ENCODE peak calls at places on chromosomes 2 and 18, in nine cellular contexts. One of them, this sample, is unnamed.

GRCh38 chr2:3519255-3520190 is at the start of gene ADI1:
- DNase-seq in cardiac fibroblast: peak; percentile 81
- DNase-seq in HCT116: peak; percentile 57
- DNase-seq in GM23338: peak; percentile 84
- DNase-seq in cardiac muscle cell: peak; percentile 85
- DNase-seq in AG10803: peak; percentile 70
- DNase-seq in endodermal cell: peak; percentile 94
- DNase-seq in nephron progenitor cell: no peak
- DNase-seq in transverse colon: peak; percentile 87
- DNase-seq in this sample: peak; percentile 94

GRCh38 chr18:74880706-74881289 is 283.1 kb downstream of the ZNF407 start:
- DNase-seq in endodermal cell: no peak
- DNase-seq in cardiac fibroblast: no peak
- DNase-seq in cardiac muscle cell: no peak
- DNase-seq in HCT116: no peak
- DNase-seq in nephron progenitor cell: no peak
- DNase-seq in GM23338: no peak
- DNase-seq in transverse colon: no peak
- DNase-seq in AG10803: no peak
- DNase-seq in this sample: no peak

GRCh38 chr2:222013889-222014288 is 284.9 kb downstream of the PAX3 start:
- DNase-seq in HCT116: no peak
- DNase-seq in endodermal cell: no peak
- DNase-seq in GM23338: no peak
- DNase-seq in cardiac muscle cell: no peak
- DNase-seq in transverse colon: no peak
- DNase-seq in nephron progenitor cell: no peak
- DNase-seq in cardiac fibroblast: no peak
- DNase-seq in AG10803: no peak
- DNase-seq in this sample: no peak

GRCh38 chr18:50649821-50650220 is 89.9 kb downstream of the MAPK4 start:
- DNase-seq in endodermal cell: no peak
- DNase-seq in HCT116: no peak
- DNase-seq in nephron progenitor cell: no peak
- DNase-seq in GM23338: no peak
- DNase-seq in cardiac fibroblast: peak; percentile 10
- DNase-seq in AG10803: peak; percentile 17
- DNase-seq in cardiac muscle cell: peak; percentile 96
- DNase-seq in transverse colon: peak; percentile 54
- DNase-seq in this sample: no peak

GRCh38 chr2:172109670-172110421 is 7.1 kb upstream of the DLX2 start:
- DNase-seq in AG10803: no peak
- DNase-seq in nephron progenitor cell: peak; percentile 16
- DNase-seq in HCT116: no peak
- DNase-seq in cardiac muscle cell: no peak
- DNase-seq in cardiac fibroblast: no peak
- DNase-seq in transverse colon: no peak
- DNase-seq in endodermal cell: peak; percentile 58
- DNase-seq in GM23338: peak; percentile 56
- DNase-seq in this sample: no peak

GRCh38 chr2:220434365-220434764 is 806.9 kb downstream of the SLC4A3 start:
- DNase-seq in HCT116: no peak
- DNase-seq in cardiac muscle cell: peak; percentile 54
- DNase-seq in endodermal cell: no peak
- DNase-seq in cardiac fibroblast: peak; percentile 40
- DNase-seq in GM23338: no peak
- DNase-seq in nephron progenitor cell: no peak
- DNase-seq in transverse colon: no peak
- DNase-seq in AG10803: no peak
- DNase-seq in this sample: no peak

GRCh38 chr2:100615471-100615870 is 52.7 kb downstream of the PDCL3 start:
- DNase-seq in cardiac muscle cell: no peak
- DNase-seq in HCT116: no peak
- DNase-seq in cardiac fibroblast: no peak
- DNase-seq in transverse colon: no peak
- DNase-seq in AG10803: no peak
- DNase-seq in endodermal cell: no peak
- DNase-seq in GM23338: no peak
- DNase-seq in nephron progenitor cell: no peak
- DNase-seq in this sample: no peak

GRCh38 chr2:171531836-171532450 is 9.7 kb downstream of the CYBRD1 start:
- DNase-seq in GM23338: no peak
- DNase-seq in cardiac fibroblast: peak; percentile 41
- DNase-seq in HCT116: no peak
- DNase-seq in nephron progenitor cell: no peak
- DNase-seq in AG10803: no peak
- DNase-seq in endodermal cell: no peak
- DNase-seq in transverse colon: no peak
- DNase-seq in cardiac muscle cell: no peak
- DNase-seq in this sample: no peak

GRCh38 chr18:34818069-34818468 is 108.0 kb downstream of the DTNA start:
- DNase-seq in transverse colon: no peak
- DNase-seq in GM23338: no peak
- DNase-seq in nephron progenitor cell: no peak
- DNase-seq in endodermal cell: no peak
- DNase-seq in cardiac fibroblast: no peak
- DNase-seq in HCT116: no peak
- DNase-seq in AG10803: no peak
- DNase-seq in cardiac muscle cell: no peak
- DNase-seq in this sample: no peak

GRCh38 chr18:34820360-34820759 is 110.3 kb downstream of the DTNA start:
- DNase-seq in nephron progenitor cell: no peak
- DNase-seq in cardiac fibroblast: no peak
- DNase-seq in GM23338: peak; percentile 54
- DNase-seq in transverse colon: no peak
- DNase-seq in AG10803: no peak
- DNase-seq in HCT116: no peak
- DNase-seq in endodermal cell: no peak
- DNase-seq in cardiac muscle cell: no peak
- DNase-seq in this sample: no peak

GRCh38 chr18:34816183-34816582 is 106.1 kb downstream of the DTNA start:
- DNase-seq in cardiac muscle cell: no peak
- DNase-seq in GM23338: no peak
- DNase-seq in nephron progenitor cell: no peak
- DNase-seq in AG10803: no peak
- DNase-seq in transverse colon: no peak
- DNase-seq in cardiac fibroblast: no peak
- DNase-seq in HCT116: no peak
- DNase-seq in endodermal cell: no peak
- DNase-seq in this sample: no peak

GRCh38 chr18:34817636-34818035 is 107.5 kb downstream of the DTNA start:
- DNase-seq in transverse colon: no peak
- DNase-seq in nephron progenitor cell: no peak
- DNase-seq in HCT116: no peak
- DNase-seq in GM23338: no peak
- DNase-seq in endodermal cell: no peak
- DNase-seq in cardiac fibroblast: no peak
- DNase-seq in AG10803: no peak
- DNase-seq in cardiac muscle cell: no peak
- DNase-seq in this sample: no peak

DNA sequence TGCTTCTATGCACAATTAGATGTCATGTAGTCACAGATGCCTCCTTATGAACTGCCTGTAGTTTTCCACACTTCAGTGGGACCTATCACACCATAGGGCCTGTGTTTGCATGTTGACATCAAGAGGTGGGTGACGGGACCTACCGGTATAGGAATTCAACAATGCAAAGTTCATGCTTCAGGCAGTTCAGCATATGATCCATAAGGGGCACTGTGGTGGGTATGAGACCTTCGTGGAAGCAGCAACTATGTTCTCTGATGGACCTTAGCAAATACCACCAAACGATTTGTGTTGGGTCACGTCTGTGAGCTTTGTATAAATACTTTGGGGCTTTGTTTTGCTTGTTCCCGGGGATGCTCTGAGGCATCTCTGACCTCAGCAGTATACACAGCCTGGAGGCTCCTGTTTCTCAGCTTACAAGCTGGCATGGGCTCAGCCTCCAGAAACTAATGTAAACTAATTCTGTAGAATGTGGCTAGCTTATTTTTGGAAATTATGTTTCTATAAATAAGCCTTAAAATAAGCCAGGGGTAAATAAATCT is 111.6 kb downstream of the DTNA start:
- DNase-seq in AG10803: no peak
- DNase-seq in nephron progenitor cell: no peak
- DNase-seq in cardiac muscle cell: no peak
- DNase-seq in GM23338: peak; percentile 55
- DNase-seq in endodermal cell: peak; percentile 50
- DNase-seq in cardiac fibroblast: no peak
- DNase-seq in transverse colon: no peak
- DNase-seq in HCT116: no peak
- DNase-seq in this sample: no peak
- TF ChIP-seq CTCF in AG10803: no peak
- TF ChIP-seq CTCF in nephron progenitor cell: no peak
- TF ChIP-seq CTCF in cardiac muscle cell: no peak
- TF ChIP-seq CTCF in GM23338: peak; percentile 15
- TF ChIP-seq CTCF in endodermal cell: peak; percentile 54
- TF ChIP-seq CTCF in cardiac fibroblast: no peak
- TF ChIP-seq CTCF in transverse colon: no peak
- TF ChIP-seq CTCF in HCT116: peak; percentile 28
- TF ChIP-seq CTCF in this sample: peak; percentile 39

DNA sequence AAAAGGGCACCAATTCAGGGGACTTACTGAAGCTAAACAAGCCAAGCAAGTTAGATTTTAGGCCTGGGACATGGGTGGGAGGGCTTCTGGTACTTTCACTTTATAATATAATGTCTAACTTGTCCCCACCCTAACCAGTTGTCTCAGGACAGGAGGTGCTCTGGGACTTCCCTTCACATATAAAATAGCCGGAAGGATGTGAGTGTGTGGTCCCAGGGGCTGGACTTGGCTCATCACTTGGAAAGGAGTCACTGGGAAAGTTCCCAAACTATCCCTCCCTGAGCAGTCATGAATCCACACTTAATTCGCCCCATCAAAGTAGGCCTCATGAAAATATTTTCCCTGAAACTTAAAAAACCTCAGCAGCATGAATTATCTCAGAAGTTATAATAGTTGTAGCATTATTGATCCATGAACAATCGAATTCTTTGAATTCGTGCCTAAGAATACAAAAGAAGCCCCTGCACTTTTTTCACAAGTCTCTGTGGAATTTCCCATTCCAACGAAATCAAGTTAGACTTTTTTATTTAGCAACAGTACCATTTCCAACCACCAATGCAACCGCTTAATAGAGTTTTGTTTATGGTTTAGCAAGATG is 69.0 kb upstream of the SPTBN1 start:
- DNase-seq in GM23338: no peak
- DNase-seq in AG10803: peak; percentile 90
- DNase-seq in HCT116: no peak
- DNase-seq in cardiac fibroblast: peak; percentile 79
- DNase-seq in transverse colon: no peak
- DNase-seq in nephron progenitor cell: no peak
- DNase-seq in cardiac muscle cell: peak; percentile 69
- DNase-seq in endodermal cell: no peak
- DNase-seq in this sample: no peak
- TF ChIP-seq CTCF in GM23338: no peak
- TF ChIP-seq CTCF in AG10803: no peak
- TF ChIP-seq CTCF in HCT116: no peak
- TF ChIP-seq CTCF in cardiac fibroblast: no peak
- TF ChIP-seq CTCF in transverse colon: no peak
- TF ChIP-seq CTCF in nephron progenitor cell: no peak
- TF ChIP-seq CTCF in cardiac muscle cell: no peak
- TF ChIP-seq CTCF in endodermal cell: no peak
- TF ChIP-seq CTCF in this sample: no peak

GRCh38 chr2:180077295-180077906 is 70.3 kb upstream of the CWC22 start:
- DNase-seq in transverse colon: no peak
- DNase-seq in endodermal cell: no peak
- DNase-seq in nephron progenitor cell: no peak
- DNase-seq in cardiac fibroblast: peak; percentile 56
- DNase-seq in GM23338: peak; percentile 48
- DNase-seq in AG10803: peak; percentile 30
- DNase-seq in HCT116: peak; percentile 15
- DNase-seq in cardiac muscle cell: peak; percentile 49
- DNase-seq in this sample: no peak

GRCh38 chr2:180071797-180072196 is 64.7 kb upstream of the CWC22 start:
- DNase-seq in cardiac fibroblast: no peak
- DNase-seq in AG10803: no peak
- DNase-seq in endodermal cell: no peak
- DNase-seq in cardiac muscle cell: no peak
- DNase-seq in HCT116: no peak
- DNase-seq in nephron progenitor cell: no peak
- DNase-seq in transverse colon: no peak
- DNase-seq in GM23338: peak; percentile 38
- DNase-seq in this sample: no peak

DNA sequence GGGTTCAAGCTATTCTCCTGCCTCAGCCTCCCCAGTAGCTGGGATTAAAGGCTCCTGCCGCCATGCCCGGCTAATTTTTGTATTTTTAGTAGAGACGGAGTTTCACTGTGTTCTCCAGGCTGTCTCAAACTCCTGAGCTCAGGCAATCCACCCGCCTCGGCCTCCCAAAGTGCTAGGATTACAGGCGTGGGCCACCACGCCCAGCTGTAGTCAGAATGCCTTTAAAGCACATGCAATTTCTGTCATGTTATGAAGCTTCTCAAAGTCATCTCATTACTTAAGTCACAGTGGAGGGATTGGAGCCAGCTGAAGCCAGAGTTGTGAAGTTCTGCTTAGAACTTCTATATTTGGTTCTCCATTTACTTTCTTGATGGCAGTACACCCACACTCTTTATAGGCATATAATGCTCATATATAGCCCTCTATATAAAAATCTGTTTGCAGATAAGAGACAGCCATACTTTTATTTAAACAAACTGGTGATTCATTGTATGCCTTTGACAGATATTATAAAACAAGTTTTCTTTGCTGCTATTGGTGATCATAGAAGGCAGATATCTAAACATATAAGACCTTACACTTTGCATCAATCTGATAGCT is 68.8 kb upstream of the CWC22 start:
- DNase-seq in AG10803: no peak
- DNase-seq in cardiac fibroblast: no peak
- DNase-seq in cardiac muscle cell: no peak
- DNase-seq in nephron progenitor cell: no peak
- DNase-seq in HCT116: no peak
- DNase-seq in GM23338: no peak
- DNase-seq in endodermal cell: no peak
- DNase-seq in transverse colon: peak; percentile 64
- DNase-seq in this sample: no peak
- TF ChIP-seq CTCF in AG10803: no peak
- TF ChIP-seq CTCF in cardiac fibroblast: no peak
- TF ChIP-seq CTCF in cardiac muscle cell: no peak
- TF ChIP-seq CTCF in nephron progenitor cell: no peak
- TF ChIP-seq CTCF in HCT116: no peak
- TF ChIP-seq CTCF in GM23338: no peak
- TF ChIP-seq CTCF in endodermal cell: no peak
- TF ChIP-seq CTCF in transverse colon: no peak
- TF ChIP-seq CTCF in this sample: no peak

GRCh38 chr2:83970262-83970929 is 488.7 kb downstream of the SUCLG1 start:
- DNase-seq in AG10803: no peak
- DNase-seq in transverse colon: no peak
- DNase-seq in cardiac fibroblast: no peak
- DNase-seq in endodermal cell: peak; percentile 51
- DNase-seq in GM23338: no peak
- DNase-seq in HCT116: no peak
- DNase-seq in nephron progenitor cell: no peak
- DNase-seq in cardiac muscle cell: no peak
- DNase-seq in this sample: no peak

GRCh38 chr2:83969085-83969484 is 490.0 kb downstream of the SUCLG1 start:
- DNase-seq in GM23338: no peak
- DNase-seq in endodermal cell: no peak
- DNase-seq in cardiac fibroblast: no peak
- DNase-seq in cardiac muscle cell: no peak
- DNase-seq in HCT116: no peak
- DNase-seq in transverse colon: no peak
- DNase-seq in AG10803: no peak
- DNase-seq in nephron progenitor cell: no peak
- DNase-seq in this sample: no peak

GRCh38 chr2:83972123-83972522 is 487.0 kb downstream of the SUCLG1 start:
- DNase-seq in AG10803: no peak
- DNase-seq in GM23338: peak; percentile 14
- DNase-seq in cardiac fibroblast: no peak
- DNase-seq in nephron progenitor cell: no peak
- DNase-seq in cardiac muscle cell: peak; percentile 9
- DNase-seq in HCT116: no peak
- DNase-seq in endodermal cell: no peak
- DNase-seq in transverse colon: no peak
- DNase-seq in this sample: no peak

GRCh38 chr2:83971547-83971946 is 487.5 kb downstream of the SUCLG1 start:
- DNase-seq in GM23338: no peak
- DNase-seq in transverse colon: no peak
- DNase-seq in AG10803: no peak
- DNase-seq in cardiac muscle cell: peak; percentile 11
- DNase-seq in HCT116: no peak
- DNase-seq in nephron progenitor cell: no peak
- DNase-seq in endodermal cell: no peak
- DNase-seq in cardiac fibroblast: no peak
- DNase-seq in this sample: no peak

DNA sequence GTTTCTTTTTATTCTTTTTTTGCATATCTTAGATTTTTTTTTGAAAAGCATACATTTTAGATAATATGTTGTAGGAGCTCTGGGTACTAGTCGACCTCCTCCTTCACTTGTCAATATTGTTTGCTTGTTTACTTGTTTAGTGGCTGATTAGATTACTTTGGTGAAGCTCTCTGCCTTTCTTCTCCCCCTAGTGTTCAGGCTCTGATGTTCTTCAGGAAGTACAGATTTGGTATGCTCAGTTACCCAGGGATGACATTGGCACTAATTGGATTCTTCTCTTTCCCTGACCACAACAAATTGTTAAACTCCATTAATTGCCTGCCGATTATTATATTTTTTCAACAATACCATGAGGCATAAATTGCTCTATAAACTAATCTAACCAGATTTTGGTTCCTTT is 491.2 kb downstream of the SUCLG1 start:
- DNase-seq in transverse colon: no peak
- DNase-seq in cardiac muscle cell: no peak
- DNase-seq in AG10803: no peak
- DNase-seq in cardiac fibroblast: no peak
- DNase-seq in nephron progenitor cell: no peak
- DNase-seq in GM23338: peak; percentile 38
- DNase-seq in endodermal cell: no peak
- DNase-seq in HCT116: peak; percentile 15
- DNase-seq in this sample: no peak
- TF ChIP-seq CTCF in transverse colon: no peak
- TF ChIP-seq CTCF in cardiac muscle cell: no peak
- TF ChIP-seq CTCF in AG10803: no peak
- TF ChIP-seq CTCF in cardiac fibroblast: no peak
- TF ChIP-seq CTCF in nephron progenitor cell: no peak
- TF ChIP-seq CTCF in GM23338: peak; percentile 58
- TF ChIP-seq CTCF in endodermal cell: peak; percentile 79
- TF ChIP-seq CTCF in HCT116: peak; percentile 53
- TF ChIP-seq CTCF in this sample: no peak